ENCODE peak calls at places on chromosomes 3 and 15, in ten cellular contexts. One of them, this sample, is unnamed.

GRCh38 chr3:32366638-32367368 is 24.9 kb upstream of the CMTM7 start:
- DNase-seq in stimulated activated CD8-positive, alpha-beta memory T cell treated with anti-CD3 and anti-CD28 coated beads, Interleukin-15, amount 100 ng/mL, for 24 hours: no peak
- DNase-seq in HT-29: peak
- DNase-seq in AG08396: peak
- DNase-seq in stimulated activated naive CD4-positive, alpha-beta T cell treated with Interleukin-2 at 50 U/mL for 16 hours: no peak
- DNase-seq in tibial artery: no peak
- DNase-seq in frontal cortex: no peak
- DNase-seq in endothelial cell: no peak
- DNase-seq in RCC 7860: no peak
- DNase-seq in CD8-positive, alpha-beta T cell: no peak
- DNase-seq in this sample: no peak

GRCh38 chr3:65550137-65550536 is 488.6 kb downstream of the MAGI1 start:
- DNase-seq in AG08396: no peak
- DNase-seq in stimulated activated naive CD4-positive, alpha-beta T cell treated with Interleukin-2 at 50 U/mL for 16 hours: no peak
- DNase-seq in tibial artery: no peak
- DNase-seq in stimulated activated CD8-positive, alpha-beta memory T cell treated with anti-CD3 and anti-CD28 coated beads, Interleukin-15, amount 100 ng/mL, for 24 hours: no peak
- DNase-seq in RCC 7860: no peak
- DNase-seq in HT-29: no peak
- DNase-seq in frontal cortex: no peak
- DNase-seq in CD8-positive, alpha-beta T cell: no peak
- DNase-seq in endothelial cell: no peak
- DNase-seq in this sample: no peak

GRCh38 chr3:126084667-126085180 is 800 bp upstream of the SLC41A3 start:
- DNase-seq in RCC 7860: no peak
- DNase-seq in frontal cortex: no peak
- DNase-seq in HT-29: peak
- DNase-seq in CD8-positive, alpha-beta T cell: no peak
- DNase-seq in tibial artery: no peak
- DNase-seq in endothelial cell: no peak
- DNase-seq in AG08396: no peak
- DNase-seq in stimulated activated naive CD4-positive, alpha-beta T cell treated with Interleukin-2 at 50 U/mL for 16 hours: no peak
- DNase-seq in stimulated activated CD8-positive, alpha-beta memory T cell treated with anti-CD3 and anti-CD28 coated beads, Interleukin-15, amount 100 ng/mL, for 24 hours: no peak
- DNase-seq in this sample: no peak

GRCh38 chr3:27568393-27568792 is 84.2 kb upstream of the SLC4A7 start:
- DNase-seq in AG08396: peak
- DNase-seq in frontal cortex: no peak
- DNase-seq in stimulated activated CD8-positive, alpha-beta memory T cell treated with anti-CD3 and anti-CD28 coated beads, Interleukin-15, amount 100 ng/mL, for 24 hours: no peak
- DNase-seq in endothelial cell: no peak
- DNase-seq in tibial artery: peak
- DNase-seq in CD8-positive, alpha-beta T cell: no peak
- DNase-seq in stimulated activated naive CD4-positive, alpha-beta T cell treated with Interleukin-2 at 50 U/mL for 16 hours: no peak
- DNase-seq in RCC 7860: no peak
- DNase-seq in HT-29: no peak
- DNase-seq in this sample: no peak

GRCh38 chr3:149013726-149014125 is 22.4 kb downstream of the GYG1 start:
- DNase-seq in frontal cortex: no peak
- DNase-seq in CD8-positive, alpha-beta T cell: no peak
- DNase-seq in RCC 7860: no peak
- DNase-seq in AG08396: no peak
- DNase-seq in endothelial cell: no peak
- DNase-seq in stimulated activated naive CD4-positive, alpha-beta T cell treated with Interleukin-2 at 50 U/mL for 16 hours: no peak
- DNase-seq in HT-29: no peak
- DNase-seq in tibial artery: no peak
- DNase-seq in stimulated activated CD8-positive, alpha-beta memory T cell treated with anti-CD3 and anti-CD28 coated beads, Interleukin-15, amount 100 ng/mL, for 24 hours: no peak
- DNase-seq in this sample: no peak

GRCh38 chr3:30847589-30847988 is 46.9 kb downstream of the GADL1 start:
- DNase-seq in stimulated activated naive CD4-positive, alpha-beta T cell treated with Interleukin-2 at 50 U/mL for 16 hours: no peak
- DNase-seq in stimulated activated CD8-positive, alpha-beta memory T cell treated with anti-CD3 and anti-CD28 coated beads, Interleukin-15, amount 100 ng/mL, for 24 hours: no peak
- DNase-seq in HT-29: no peak
- DNase-seq in tibial artery: no peak
- DNase-seq in RCC 7860: no peak
- DNase-seq in endothelial cell: no peak
- DNase-seq in AG08396: no peak
- DNase-seq in frontal cortex: no peak
- DNase-seq in CD8-positive, alpha-beta T cell: no peak
- DNase-seq in this sample: no peak

GRCh38 chr15:68599153-68599545 is 20.4 kb downstream of the CORO2B start:
- DNase-seq in endothelial cell: no peak
- DNase-seq in RCC 7860: no peak
- DNase-seq in CD8-positive, alpha-beta T cell: no peak
- DNase-seq in frontal cortex: no peak
- DNase-seq in AG08396: no peak
- DNase-seq in stimulated activated naive CD4-positive, alpha-beta T cell treated with Interleukin-2 at 50 U/mL for 16 hours: no peak
- DNase-seq in HT-29: no peak
- DNase-seq in stimulated activated CD8-positive, alpha-beta memory T cell treated with anti-CD3 and anti-CD28 coated beads, Interleukin-15, amount 100 ng/mL, for 24 hours: no peak
- DNase-seq in tibial artery: no peak
- DNase-seq in this sample: no peak

GRCh38 chr3:79729096-79729495 is 38.7 kb downstream of the ROBO1 start:
- DNase-seq in endothelial cell: no peak
- DNase-seq in tibial artery: no peak
- DNase-seq in AG08396: no peak
- DNase-seq in HT-29: no peak
- DNase-seq in frontal cortex: no peak
- DNase-seq in RCC 7860: no peak
- DNase-seq in stimulated activated naive CD4-positive, alpha-beta T cell treated with Interleukin-2 at 50 U/mL for 16 hours: no peak
- DNase-seq in CD8-positive, alpha-beta T cell: no peak
- DNase-seq in stimulated activated CD8-positive, alpha-beta memory T cell treated with anti-CD3 and anti-CD28 coated beads, Interleukin-15, amount 100 ng/mL, for 24 hours: no peak
- DNase-seq in this sample: no peak

GRCh38 chr15:101642361-101642760 is 9.8 kb downstream of the TM2D3 start:
- DNase-seq in stimulated activated CD8-positive, alpha-beta memory T cell treated with anti-CD3 and anti-CD28 coated beads, Interleukin-15, amount 100 ng/mL, for 24 hours: no peak
- DNase-seq in tibial artery: no peak
- DNase-seq in HT-29: no peak
- DNase-seq in CD8-positive, alpha-beta T cell: no peak
- DNase-seq in frontal cortex: no peak
- DNase-seq in stimulated activated naive CD4-positive, alpha-beta T cell treated with Interleukin-2 at 50 U/mL for 16 hours: no peak
- DNase-seq in endothelial cell: no peak
- DNase-seq in RCC 7860: no peak
- DNase-seq in AG08396: no peak
- DNase-seq in this sample: peak

GRCh38 chr3:18558526-18558925 is 133.4 kb upstream of the SATB1 start:
- DNase-seq in AG08396: no peak
- DNase-seq in HT-29: no peak
- DNase-seq in RCC 7860: no peak
- DNase-seq in tibial artery: no peak
- DNase-seq in CD8-positive, alpha-beta T cell: no peak
- DNase-seq in stimulated activated CD8-positive, alpha-beta memory T cell treated with anti-CD3 and anti-CD28 coated beads, Interleukin-15, amount 100 ng/mL, for 24 hours: no peak
- DNase-seq in frontal cortex: no peak
- DNase-seq in endothelial cell: no peak
- DNase-seq in stimulated activated naive CD4-positive, alpha-beta T cell treated with Interleukin-2 at 50 U/mL for 16 hours: no peak
- DNase-seq in this sample: no peak

GRCh38 chr3:68306571-68306970 is 625.8 kb downstream of the TAFA4 start:
- DNase-seq in RCC 7860: no peak
- DNase-seq in endothelial cell: peak
- DNase-seq in frontal cortex: no peak
- DNase-seq in AG08396: no peak
- DNase-seq in CD8-positive, alpha-beta T cell: no peak
- DNase-seq in tibial artery: no peak
- DNase-seq in HT-29: peak
- DNase-seq in stimulated activated CD8-positive, alpha-beta memory T cell treated with anti-CD3 and anti-CD28 coated beads, Interleukin-15, amount 100 ng/mL, for 24 hours: no peak
- DNase-seq in stimulated activated naive CD4-positive, alpha-beta T cell treated with Interleukin-2 at 50 U/mL for 16 hours: no peak
- DNase-seq in this sample: peak

GRCh38 chr3:54783611-54784010 is 144.2 kb downstream of the LRTM1 start:
- DNase-seq in stimulated activated CD8-positive, alpha-beta memory T cell treated with anti-CD3 and anti-CD28 coated beads, Interleukin-15, amount 100 ng/mL, for 24 hours: no peak
- DNase-seq in stimulated activated naive CD4-positive, alpha-beta T cell treated with Interleukin-2 at 50 U/mL for 16 hours: no peak
- DNase-seq in AG08396: no peak
- DNase-seq in frontal cortex: no peak
- DNase-seq in CD8-positive, alpha-beta T cell: no peak
- DNase-seq in tibial artery: no peak
- DNase-seq in endothelial cell: no peak
- DNase-seq in RCC 7860: peak
- DNase-seq in HT-29: no peak
- DNase-seq in this sample: no peak

GRCh38 chr3:105527538-105527937 is 160.8 kb downstream of the ALCAM start:
- DNase-seq in stimulated activated naive CD4-positive, alpha-beta T cell treated with Interleukin-2 at 50 U/mL for 16 hours: no peak
- DNase-seq in frontal cortex: no peak
- DNase-seq in RCC 7860: no peak
- DNase-seq in CD8-positive, alpha-beta T cell: no peak
- DNase-seq in tibial artery: no peak
- DNase-seq in HT-29: no peak
- DNase-seq in stimulated activated CD8-positive, alpha-beta memory T cell treated with anti-CD3 and anti-CD28 coated beads, Interleukin-15, amount 100 ng/mL, for 24 hours: no peak
- DNase-seq in endothelial cell: no peak
- DNase-seq in AG08396: no peak
- DNase-seq in this sample: no peak

GRCh38 chr3:34073961-34074360 is 275.5 kb downstream of the PDCD6IP start:
- DNase-seq in AG08396: no peak
- DNase-seq in tibial artery: no peak
- DNase-seq in HT-29: no peak
- DNase-seq in stimulated activated CD8-positive, alpha-beta memory T cell treated with anti-CD3 and anti-CD28 coated beads, Interleukin-15, amount 100 ng/mL, for 24 hours: no peak
- DNase-seq in frontal cortex: no peak
- DNase-seq in endothelial cell: no peak
- DNase-seq in stimulated activated naive CD4-positive, alpha-beta T cell treated with Interleukin-2 at 50 U/mL for 16 hours: no peak
- DNase-seq in RCC 7860: no peak
- DNase-seq in CD8-positive, alpha-beta T cell: no peak
- DNase-seq in this sample: no peak

GRCh38 chr15:31303434-31304073 is 23.1 kb upstream of the KLF13 start:
- DNase-seq in stimulated activated CD8-positive, alpha-beta memory T cell treated with anti-CD3 and anti-CD28 coated beads, Interleukin-15, amount 100 ng/mL, for 24 hours: no peak
- DNase-seq in RCC 7860: no peak
- DNase-seq in tibial artery: peak
- DNase-seq in AG08396: peak
- DNase-seq in HT-29: no peak
- DNase-seq in endothelial cell: no peak
- DNase-seq in CD8-positive, alpha-beta T cell: no peak
- DNase-seq in frontal cortex: no peak
- DNase-seq in stimulated activated naive CD4-positive, alpha-beta T cell treated with Interleukin-2 at 50 U/mL for 16 hours: no peak
- DNase-seq in this sample: peak

GRCh38 chr3:102180291-102180931 is 254.4 kb upstream of the ZPLD1 start:
- DNase-seq in RCC 7860: peak
- DNase-seq in stimulated activated CD8-positive, alpha-beta memory T cell treated with anti-CD3 and anti-CD28 coated beads, Interleukin-15, amount 100 ng/mL, for 24 hours: no peak
- DNase-seq in tibial artery: no peak
- DNase-seq in endothelial cell: no peak
- DNase-seq in CD8-positive, alpha-beta T cell: no peak
- DNase-seq in AG08396: peak
- DNase-seq in HT-29: peak
- DNase-seq in frontal cortex: no peak
- DNase-seq in stimulated activated naive CD4-positive, alpha-beta T cell treated with Interleukin-2 at 50 U/mL for 16 hours: no peak
- DNase-seq in this sample: no peak

GRCh38 chr3:160616721-160617120 is 51.4 kb upstream of the KPNA4 start:
- DNase-seq in stimulated activated CD8-positive, alpha-beta memory T cell treated with anti-CD3 and anti-CD28 coated beads, Interleukin-15, amount 100 ng/mL, for 24 hours: no peak
- DNase-seq in endothelial cell: no peak
- DNase-seq in stimulated activated naive CD4-positive, alpha-beta T cell treated with Interleukin-2 at 50 U/mL for 16 hours: no peak
- DNase-seq in CD8-positive, alpha-beta T cell: no peak
- DNase-seq in frontal cortex: no peak
- DNase-seq in RCC 7860: no peak
- DNase-seq in HT-29: no peak
- DNase-seq in tibial artery: no peak
- DNase-seq in AG08396: peak
- DNase-seq in this sample: no peak

GRCh38 chr3:85709483-85709882 is 750.7 kb downstream of the CADM2 start:
- DNase-seq in frontal cortex: no peak
- DNase-seq in endothelial cell: no peak
- DNase-seq in RCC 7860: no peak
- DNase-seq in tibial artery: no peak
- DNase-seq in stimulated activated naive CD4-positive, alpha-beta T cell treated with Interleukin-2 at 50 U/mL for 16 hours: no peak
- DNase-seq in HT-29: no peak
- DNase-seq in CD8-positive, alpha-beta T cell: no peak
- DNase-seq in stimulated activated CD8-positive, alpha-beta memory T cell treated with anti-CD3 and anti-CD28 coated beads, Interleukin-15, amount 100 ng/mL, for 24 hours: no peak
- DNase-seq in AG08396: no peak
- DNase-seq in this sample: no peak

GRCh38 chr15:31412824-31413223 is 86.2 kb downstream of the KLF13 start:
- DNase-seq in HT-29: no peak
- DNase-seq in frontal cortex: no peak
- DNase-seq in tibial artery: no peak
- DNase-seq in AG08396: no peak
- DNase-seq in endothelial cell: no peak
- DNase-seq in stimulated activated CD8-positive, alpha-beta memory T cell treated with anti-CD3 and anti-CD28 coated beads, Interleukin-15, amount 100 ng/mL, for 24 hours: no peak
- DNase-seq in CD8-positive, alpha-beta T cell: no peak
- DNase-seq in stimulated activated naive CD4-positive, alpha-beta T cell treated with Interleukin-2 at 50 U/mL for 16 hours: no peak
- DNase-seq in RCC 7860: no peak
- DNase-seq in this sample: no peak

GRCh38 chr15:23616536-23616935 is 31.1 kb downstream of the MAGEL2 start:
- DNase-seq in stimulated activated naive CD4-positive, alpha-beta T cell treated with Interleukin-2 at 50 U/mL for 16 hours: no peak
- DNase-seq in RCC 7860: no peak
- DNase-seq in tibial artery: no peak
- DNase-seq in AG08396: no peak
- DNase-seq in HT-29: no peak
- DNase-seq in stimulated activated CD8-positive, alpha-beta memory T cell treated with anti-CD3 and anti-CD28 coated beads, Interleukin-15, amount 100 ng/mL, for 24 hours: no peak
- DNase-seq in CD8-positive, alpha-beta T cell: no peak
- DNase-seq in frontal cortex: no peak
- DNase-seq in endothelial cell: no peak
- DNase-seq in this sample: no peak

GRCh38 chr3:58683001-58683845 is 16.6 kb upstream of the FAM3D start:
- DNase-seq in stimulated activated naive CD4-positive, alpha-beta T cell treated with Interleukin-2 at 50 U/mL for 16 hours: no peak
- DNase-seq in endothelial cell: no peak
- DNase-seq in HT-29: peak
- DNase-seq in tibial artery: no peak
- DNase-seq in CD8-positive, alpha-beta T cell: no peak
- DNase-seq in frontal cortex: no peak
- DNase-seq in AG08396: peak
- DNase-seq in stimulated activated CD8-positive, alpha-beta memory T cell treated with anti-CD3 and anti-CD28 coated beads, Interleukin-15, amount 100 ng/mL, for 24 hours: no peak
- DNase-seq in RCC 7860: peak
- DNase-seq in this sample: peak

GRCh38 chr3:108420926-108421325 is 89.5 kb downstream of the MYH15 start:
- DNase-seq in endothelial cell: no peak
- DNase-seq in HT-29: no peak
- DNase-seq in stimulated activated CD8-positive, alpha-beta memory T cell treated with anti-CD3 and anti-CD28 coated beads, Interleukin-15, amount 100 ng/mL, for 24 hours: no peak
- DNase-seq in AG08396: peak
- DNase-seq in RCC 7860: peak
- DNase-seq in tibial artery: no peak
- DNase-seq in frontal cortex: no peak
- DNase-seq in CD8-positive, alpha-beta T cell: no peak
- DNase-seq in stimulated activated naive CD4-positive, alpha-beta T cell treated with Interleukin-2 at 50 U/mL for 16 hours: no peak
- DNase-seq in this sample: no peak

GRCh38 chr15:74726774-74727164 is 1.4 kb upstream of the CYP1A1 start:
- DNase-seq in endothelial cell: no peak
- DNase-seq in HT-29: no peak
- DNase-seq in frontal cortex: no peak
- DNase-seq in stimulated activated naive CD4-positive, alpha-beta T cell treated with Interleukin-2 at 50 U/mL for 16 hours: peak
- DNase-seq in CD8-positive, alpha-beta T cell: no peak
- DNase-seq in stimulated activated CD8-positive, alpha-beta memory T cell treated with anti-CD3 and anti-CD28 coated beads, Interleukin-15, amount 100 ng/mL, for 24 hours: no peak
- DNase-seq in tibial artery: no peak
- DNase-seq in AG08396: no peak
- DNase-seq in RCC 7860: no peak
- DNase-seq in this sample: no peak

GRCh38 chr3:129031476-129032215 is 28.9 kb upstream of the GP9 start:
- DNase-seq in stimulated activated naive CD4-positive, alpha-beta T cell treated with Interleukin-2 at 50 U/mL for 16 hours: no peak
- DNase-seq in CD8-positive, alpha-beta T cell: no peak
- DNase-seq in HT-29: no peak
- DNase-seq in endothelial cell: no peak
- DNase-seq in tibial artery: peak
- DNase-seq in stimulated activated CD8-positive, alpha-beta memory T cell treated with anti-CD3 and anti-CD28 coated beads, Interleukin-15, amount 100 ng/mL, for 24 hours: no peak
- DNase-seq in AG08396: no peak
- DNase-seq in RCC 7860: no peak
- DNase-seq in frontal cortex: no peak
- DNase-seq in this sample: no peak

GRCh38 chr3:190912736-190913135 is 50.2 kb upstream of the GMNC start:
- DNase-seq in frontal cortex: no peak
- DNase-seq in tibial artery: no peak
- DNase-seq in RCC 7860: no peak
- DNase-seq in AG08396: no peak
- DNase-seq in stimulated activated naive CD4-positive, alpha-beta T cell treated with Interleukin-2 at 50 U/mL for 16 hours: no peak
- DNase-seq in HT-29: no peak
- DNase-seq in CD8-positive, alpha-beta T cell: no peak
- DNase-seq in endothelial cell: no peak
- DNase-seq in stimulated activated CD8-positive, alpha-beta memory T cell treated with anti-CD3 and anti-CD28 coated beads, Interleukin-15, amount 100 ng/mL, for 24 hours: no peak
- DNase-seq in this sample: peak

GRCh38 chr3:115960799-115961198 is 337.5 kb downstream of the GAP43 start:
- DNase-seq in stimulated activated naive CD4-positive, alpha-beta T cell treated with Interleukin-2 at 50 U/mL for 16 hours: no peak
- DNase-seq in frontal cortex: no peak
- DNase-seq in tibial artery: no peak
- DNase-seq in stimulated activated CD8-positive, alpha-beta memory T cell treated with anti-CD3 and anti-CD28 coated beads, Interleukin-15, amount 100 ng/mL, for 24 hours: no peak
- DNase-seq in RCC 7860: no peak
- DNase-seq in endothelial cell: no peak
- DNase-seq in CD8-positive, alpha-beta T cell: no peak
- DNase-seq in HT-29: no peak
- DNase-seq in AG08396: no peak
- DNase-seq in this sample: no peak

GRCh38 chr3:33889394-33890039 is 91.1 kb downstream of the PDCD6IP start:
- DNase-seq in CD8-positive, alpha-beta T cell: no peak
- DNase-seq in stimulated activated CD8-positive, alpha-beta memory T cell treated with anti-CD3 and anti-CD28 coated beads, Interleukin-15, amount 100 ng/mL, for 24 hours: no peak
- DNase-seq in frontal cortex: no peak
- DNase-seq in stimulated activated naive CD4-positive, alpha-beta T cell treated with Interleukin-2 at 50 U/mL for 16 hours: no peak
- DNase-seq in HT-29: no peak
- DNase-seq in tibial artery: no peak
- DNase-seq in AG08396: no peak
- DNase-seq in RCC 7860: no peak
- DNase-seq in endothelial cell: no peak
- DNase-seq in this sample: peak

GRCh38 chr3:133803474-133803873 is 2.1 kb upstream of the SRPRB start:
- DNase-seq in stimulated activated naive CD4-positive, alpha-beta T cell treated with Interleukin-2 at 50 U/mL for 16 hours: no peak
- DNase-seq in stimulated activated CD8-positive, alpha-beta memory T cell treated with anti-CD3 and anti-CD28 coated beads, Interleukin-15, amount 100 ng/mL, for 24 hours: no peak
- DNase-seq in endothelial cell: no peak
- DNase-seq in frontal cortex: no peak
- DNase-seq in tibial artery: no peak
- DNase-seq in CD8-positive, alpha-beta T cell: no peak
- DNase-seq in RCC 7860: no peak
- DNase-seq in AG08396: no peak
- DNase-seq in HT-29: no peak
- DNase-seq in this sample: no peak

This sample was measured in mesendoderm.